ENCODE peak calls at places on chromosomes 4 and X, in four cellular contexts. S is skeletal muscle cell, N is A549, Y is neural progenitor cell. U is an unnamed sample.

GRCh38 chr4:163331629-163332360 is 601 bp downstream of the NPY1R start:
- DNase-seq in S (no peak), N (peak), Y (peak), U (no peak)

GRCh38 chr4:14841801-14842748 is 160.2 kb upstream of the CPEB2 start:
- DNase-seq in S (no peak), N (peak), Y (no peak), U (no peak)

GRCh38 chr4:76305033-76305687 is 1.4 kb upstream of the STBD1 start:
- DNase-seq in S (no peak), N (no peak), Y (no peak), U (no peak)

GRCh38 chr4:10495651-10496050 is 38.4 kb upstream of the ZNF518B start:
- DNase-seq in S (no peak), N (no peak), Y (no peak), U (no peak)

GRCh38 chr4:128558896-128559669 is 250.4 kb upstream of the JADE1 start:
- DNase-seq in S (peak), N (no peak), Y (no peak), U (no peak)

GRCh38 chr4:145937990-145938611 is 522 bp downstream of the ZNF827 start:
- DNase-seq in Y (peak), S (no peak), N (no peak), U (no peak)

GRCh38 chr4:40718571-40718970 is 31.2 kb upstream of the NSUN7 start:
- DNase-seq in N (no peak), Y (peak), S (no peak), U (no peak)

GRCh38 chr4:52094746-52095145 is 43.6 kb downstream of the SPATA18 start:
- DNase-seq in Y (no peak), S (no peak), N (no peak), U (no peak)

GRCh38 chr4:169070895-169071218 is 60.8 kb upstream of the CBR4 start:
- DNase-seq in N (peak), Y (no peak), S (no peak), U (no peak)

DNA sequence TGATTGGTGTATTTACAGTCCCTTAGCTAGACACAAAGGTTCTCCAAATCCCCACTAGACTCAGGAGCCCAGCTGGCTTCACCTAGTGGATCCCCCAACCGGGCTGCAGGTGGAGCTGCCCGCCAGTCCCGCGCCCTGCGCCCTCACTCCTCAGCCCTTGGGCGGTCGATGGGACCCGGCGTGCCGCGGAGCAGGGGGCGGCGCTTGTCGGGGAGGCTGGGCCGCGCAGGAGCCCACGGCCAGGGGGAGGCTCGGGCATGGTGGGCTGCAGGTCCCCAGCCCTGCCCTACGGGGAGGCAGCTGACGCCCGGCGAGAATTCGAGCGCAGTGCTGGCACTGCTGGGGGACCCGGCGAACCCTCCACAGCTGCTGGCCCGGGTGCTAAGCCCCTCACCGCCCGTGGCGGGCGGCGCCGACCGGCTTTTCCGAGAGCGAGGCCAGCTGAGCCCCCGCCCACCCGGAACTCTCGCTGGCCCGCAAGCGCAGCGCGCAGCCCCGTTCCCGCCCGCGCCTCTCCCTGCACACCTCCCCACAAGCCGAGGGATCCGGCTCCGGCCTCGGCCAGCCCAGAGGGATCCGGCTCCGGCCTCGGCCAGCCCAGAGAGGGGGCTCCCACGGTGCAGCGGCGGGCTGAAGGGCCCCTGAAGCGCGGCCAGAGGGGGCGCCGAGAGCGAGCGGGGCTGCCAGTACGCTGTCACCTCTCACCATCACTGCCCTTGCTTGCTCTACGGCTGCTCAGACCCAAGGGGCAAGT is 39.4 kb downstream of the WFS1 start:
- DNase-seq in Y (peak), N (no peak), S (no peak), U (no peak)
- H3K4me3 ChIP-seq in Y (peak), N (peak), S (peak), U (no peak)

GRCh38 chrX:37776987-37777325 is 2.9 kb upstream of the CYBB start:
- DNase-seq in Y (no peak), S (no peak), N (no peak), U (no peak)
- H3K4me3 ChIP-seq in Y (no peak), S (no peak), N (no peak), U (no peak)

GRCh38 chrX:107741318-107741813 is 34.2 kb downstream of the TSC22D3 start:
- DNase-seq in N (no peak), Y (no peak), S (no peak), U (no peak)
- H3K4me3 ChIP-seq in N (no peak), Y (peak), S (no peak), U (peak)

DNA sequence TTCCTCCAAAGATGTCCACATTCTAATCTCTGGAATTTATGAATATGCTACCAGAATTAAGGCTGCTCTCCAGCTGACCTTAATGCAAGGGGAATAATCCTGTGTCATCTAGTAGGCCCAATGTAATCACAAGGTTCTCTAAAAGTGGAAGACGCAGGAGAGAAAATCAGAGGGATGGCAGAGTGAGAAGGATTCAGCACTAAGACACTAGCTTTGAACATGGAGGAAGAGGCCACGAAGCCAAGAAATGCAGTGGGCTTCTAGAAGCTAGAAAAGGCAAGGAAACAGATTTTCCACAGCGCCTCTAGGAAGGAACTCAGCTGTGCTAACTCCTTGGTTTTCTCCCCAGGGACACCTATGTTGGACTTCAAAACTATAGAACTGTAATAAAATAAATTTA is 240.7 kb upstream of the TRAM1L1 start:
- DNase-seq in Y (no peak), S (no peak), N (no peak), U (no peak)
- H3K4me3 ChIP-seq in Y (no peak), S (no peak), N (no peak), U (no peak)

DNA sequence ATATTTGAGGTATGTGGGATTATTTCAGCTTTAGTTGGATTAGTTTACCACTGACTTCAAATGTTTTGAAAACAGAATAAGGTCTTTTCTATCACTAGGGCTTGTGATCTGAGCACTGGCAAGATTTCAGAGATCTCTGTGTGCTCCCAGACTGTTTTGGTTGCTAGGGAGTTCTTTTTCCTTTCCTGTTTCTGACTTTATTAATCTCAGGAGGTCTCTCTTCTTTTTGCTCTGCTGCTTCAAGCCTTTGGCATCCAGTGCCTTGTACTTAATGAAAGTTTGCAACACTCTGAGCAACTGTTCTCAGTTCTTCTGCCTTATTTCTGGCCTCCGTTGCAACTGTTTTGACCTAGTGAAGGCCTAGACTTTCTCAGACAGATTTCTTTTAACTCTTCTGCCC is 32.1 kb upstream of the PAQR3 start:
- DNase-seq in N (no peak), Y (no peak), S (peak), U (no peak)
- H3K4me3 ChIP-seq in N (no peak), Y (no peak), S (no peak), U (no peak)